ENCODE peak calls at places on chromosomes 12 and 14, in eight cellular contexts. N, Z, J, W, L, H, T and F are unnamed samples.

GRCh38 chr14:96249016-96249415 is 7.0 kb upstream of the BDKRB1 start:
- DNase-seq in Z (no peak), H (no peak), L (no peak), T (no peak), W (no peak), N (no peak), J (no peak), F (no peak)

GRCh38 chr14:77885363-77885762 is 85.5 kb downstream of the ADCK1 start:
- DNase-seq in N (no peak), L (peak; percentile 65), J (no peak), W (no peak), Z (no peak), T (no peak), H (no peak), F (no peak)

GRCh38 chr14:94113490-94113889 is 3.0 kb downstream of the IFI27 start:
- DNase-seq in Z (no peak), H (no peak), N (peak; percentile 30), L (no peak), W (no peak), T (no peak), J (no peak), F (no peak)

GRCh38 chr14:94480809-94481208 is 4.8 kb upstream of the SERPINA9 start:
- DNase-seq in N (no peak), Z (peak; percentile 19), H (no peak), L (no peak), W (no peak), T (no peak), J (no peak), F (no peak)

GRCh38 chr12:111034911-111035577 is 114.7 kb upstream of the MYL2 start:
- DNase-seq in W (no peak), N (no peak), Z (no peak), L (no peak), H (no peak), J (peak; percentile 72), T (peak; percentile 76), F (no peak)

GRCh38 chr12:60148831-60149230 is 553.0 kb downstream of the SLC16A7 start:
- DNase-seq in H (no peak), N (peak; percentile 82), W (peak; percentile 4), T (no peak), Z (no peak), J (no peak), L (no peak), F (no peak)

GRCh38 chr12:52778833-52779232 is 1.7 kb upstream of the KRT76 start:
- DNase-seq in H (no peak), Z (no peak), N (no peak), W (no peak), J (no peak), T (no peak), L (no peak), F (no peak)

GRCh38 chr12:41476499-41476898 is 288.4 kb downstream of the PDZRN4 start:
- DNase-seq in J (no peak), H (no peak), W (no peak), Z (no peak), L (no peak), N (no peak), T (no peak), F (no peak)

GRCh38 chr14:100041274-100041673 is 23.9 kb upstream of the EVL start:
- DNase-seq in T (no peak), L (no peak), J (no peak), W (no peak), Z (no peak), H (no peak), N (no peak), F (no peak)

GRCh38 chr12:11771356-11771755 is 121.9 kb downstream of the ETV6 start:
- DNase-seq in L (no peak), N (no peak), T (no peak), J (peak; percentile 40), W (no peak), Z (no peak), H (no peak), F (no peak)

GRCh38 chr14:61438860-61439765 is 117.7 kb downstream of the PRKCH start:
- DNase-seq in Z (peak; percentile 85), L (no peak), N (peak; percentile 91), H (peak; percentile 90), T (no peak), J (peak; percentile 76), W (no peak), F (no peak)

GRCh38 chr14:90382491-90383125 is 14.2 kb upstream of the CALM1 start:
- DNase-seq in W (peak; percentile 42), H (no peak), J (peak; percentile 76), Z (peak; percentile 52), L (peak; percentile 9), N (peak; percentile 90), T (no peak), F (no peak)

GRCh38 chr14:71243697-71244096 is 336.4 kb downstream of the PCNX1 start:
- DNase-seq in L (no peak), Z (no peak), J (no peak), W (no peak), N (no peak), H (no peak), T (no peak), F (no peak)

GRCh38 chr12:29797565-29798360 is 14.0 kb upstream of the TMTC1 start:
- DNase-seq in Z (no peak), W (no peak), N (no peak), H (no peak), L (no peak), T (no peak), J (no peak), F (no peak)

GRCh38 chr12:8742501-8742900 is 44.7 kb downstream of the RIMKLB start:
- DNase-seq in N (no peak), J (no peak), W (no peak), T (no peak), H (no peak), Z (no peak), L (no peak), F (no peak)

DNA sequence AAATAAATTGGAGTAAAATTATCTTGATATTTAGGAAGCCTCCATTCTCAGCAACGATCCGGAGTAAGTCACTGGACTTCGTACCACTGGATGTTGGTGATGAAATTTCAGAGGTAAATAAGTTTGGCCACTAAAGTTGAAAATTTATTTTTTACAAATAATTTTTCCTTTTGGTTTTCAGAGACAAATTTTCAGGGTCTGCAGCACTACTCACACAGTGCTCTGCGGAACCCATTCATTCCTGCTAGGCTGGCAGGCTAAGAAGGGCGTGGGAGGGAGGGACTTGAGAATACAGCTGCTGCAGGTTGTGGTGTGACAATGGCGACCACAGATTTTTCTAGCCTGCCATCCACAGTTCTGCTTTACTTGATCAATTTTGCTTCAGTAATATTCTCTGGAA is 1.4 kb upstream of the TUBA1A start:
- DNase-seq in T (no peak), L (no peak), H (no peak), Z (no peak), W (no peak), N (no peak), J (peak; percentile 38), F (no peak)
- TF ChIP-seq POLR2AphosphoS5 in T (no peak), L (no peak), H (no peak), Z (no peak), W (no peak), N (no peak), J (no peak), F (no peak)

GRCh38 chr14:36662258-36662542 is 540 bp downstream of the PAX9 start:
- DNase-seq in J (no peak), H (no peak), N (no peak), L (no peak), W (no peak), Z (no peak), T (no peak), F (no peak)

GRCh38 chr14:36662543-36663403 is 1.1 kb downstream of the PAX9 start:
- DNase-seq in N (no peak), J (peak; percentile 77), H (no peak), W (no peak), L (peak; percentile 17), Z (no peak), T (peak; percentile 77), F (no peak)

GRCh38 chr14:36659822-36660735 is 1.6 kb upstream of the PAX9 start:
- DNase-seq in H (no peak), L (no peak), T (peak; percentile 61), J (peak; percentile 62), N (no peak), Z (no peak), W (no peak), F (no peak)

GRCh38 chr14:36660736-36661505 is 739 bp upstream of the PAX9 start:
- DNase-seq in T (peak; percentile 56), J (peak; percentile 37), W (no peak), Z (no peak), L (no peak), N (no peak), H (no peak), F (no peak)

GRCh38 chr14:36661506-36662257 is at the start of gene PAX9:
- DNase-seq in J (peak; percentile 98), Z (peak; percentile 39), W (peak; percentile 81), L (peak; percentile 93), N (peak; percentile 70), T (peak; percentile 96), H (peak; percentile 23), F (peak; percentile 56)
- TF ChIP-seq EZH2 in J (no peak), Z (no peak), W (no peak), L (no peak), N (no peak), T (no peak), H (no peak), F (no peak)

GRCh38 chr12:109725321-109726105 is 11.9 kb downstream of the FAM222A start:
- DNase-seq in W (no peak), Z (no peak), T (no peak), J (no peak), L (no peak), H (no peak), N (no peak), F (no peak)
- TF ChIP-seq POLR2AphosphoS5 in W (no peak), Z (no peak), T (no peak), J (no peak), L (no peak), H (no peak), N (no peak), F (no peak)

GRCh38 chr14:32607399-32607798 is 278.3 kb downstream of the AKAP6 start:
- DNase-seq in N (no peak), L (no peak), W (no peak), H (no peak), J (no peak), T (no peak), Z (no peak), F (no peak)

GRCh38 chr14:32601908-32602307 is 272.8 kb downstream of the AKAP6 start:
- DNase-seq in T (no peak), Z (no peak), H (no peak), N (no peak), W (no peak), J (no peak), L (no peak), F (no peak)

GRCh38 chr14:32606297-32606696 is 277.2 kb downstream of the AKAP6 start:
- DNase-seq in Z (no peak), T (no peak), W (no peak), H (no peak), N (no peak), J (no peak), L (no peak), F (no peak)

GRCh38 chr14:32603992-32604391 is 274.9 kb downstream of the AKAP6 start:
- DNase-seq in Z (no peak), L (no peak), N (no peak), T (no peak), W (no peak), J (no peak), H (no peak), F (no peak)

DNA sequence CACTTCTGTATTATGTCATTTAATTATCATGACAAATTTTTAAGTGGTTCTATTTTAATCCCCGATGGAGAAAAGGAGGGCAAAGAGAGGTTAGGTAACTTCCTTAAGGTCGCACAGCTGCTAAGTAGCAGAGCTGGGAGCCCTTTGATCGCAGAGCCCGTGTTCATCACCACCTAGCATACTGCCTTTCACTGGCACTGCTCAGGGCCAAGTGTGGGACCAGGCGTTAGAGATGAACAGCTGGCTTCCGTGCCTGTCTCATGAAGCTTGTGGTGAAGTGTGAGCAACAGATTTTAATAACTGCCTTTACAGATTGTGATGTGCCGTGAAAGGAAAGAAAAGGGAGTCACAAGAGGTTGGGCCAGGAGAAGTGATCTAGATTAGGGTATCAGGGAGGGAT is 273.6 kb downstream of the AKAP6 start:
- DNase-seq in L (no peak), Z (no peak), N (no peak), T (no peak), J (no peak), W (no peak), H (no peak), F (no peak)
- TF ChIP-seq EZH2 in L (no peak), Z (no peak), N (no peak), T (no peak), J (no peak), W (no peak), H (no peak), F (no peak)